ENCODE peak calls at places on chromosomes 16 and 17, in seven cellular contexts. Q is ovary, M is adrenal gland, Z is IMR-90, K is sigmoid colon, E is stomach, U is spleen. O is an unnamed sample.
A peak's percentile ranks its signal among the peaks of the same experiment; 100 is the strongest.

GRCh38 chr16:28139530-28139929 is 72.2 kb downstream of the XPO6 start:
- DNase-seq in M (no peak), E (no peak), Q (no peak), U (no peak), K (no peak), Z (no peak), O (no peak)

GRCh38 chr17:2982854-2983636 is 80.4 kb downstream of the OR1D5 start:
- DNase-seq in K (peak; percentile 95), E (no peak), Q (peak; percentile 88), U (peak; percentile 68), M (peak; percentile 92), Z (peak; percentile 89), O (peak; percentile 82)

GRCh38 chr16:56950881-56951771 is 10.6 kb upstream of the CETP start:
- DNase-seq in K (peak; percentile 75), Q (peak; percentile 55), U (peak; percentile 85), Z (peak; percentile 51), E (peak; percentile 70), M (peak; percentile 73), O (no peak)

GRCh38 chr16:48507346-48507745 is 102.6 kb downstream of the N4BP1 start:
- DNase-seq in E (no peak), K (no peak), Q (no peak), Z (no peak), M (no peak), U (no peak), O (no peak)

GRCh38 chr17:49565948-49566491 is 9.7 kb upstream of the NXPH3 start:
- DNase-seq in K (peak; percentile 98), M (peak; percentile 95), Z (no peak), U (peak; percentile 58), E (peak; percentile 87), Q (peak; percentile 78), O (peak; percentile 76)

GRCh38 chr17:66925811-66926500 is 38.6 kb upstream of the CACNG4 start:
- DNase-seq in K (no peak), E (no peak), U (peak; percentile 19), Z (no peak), Q (no peak), M (no peak), O (no peak)

GRCh38 chr17:39573447-39574298 is 34.0 kb downstream of the NEUROD2 start:
- DNase-seq in U (peak; percentile 86), E (peak; percentile 67), K (peak; percentile 87), Q (peak; percentile 69), M (peak; percentile 86), Z (peak; percentile 58), O (peak; percentile 78)

GRCh38 chr16:77409311-77409710 is 25.5 kb downstream of the ADAMTS18 start:
- DNase-seq in K (no peak), Q (no peak), M (no peak), E (no peak), Z (no peak), U (no peak), O (no peak)

GRCh38 chr17:76946772-76947135 is 78.5 kb downstream of the MGAT5B start:
- DNase-seq in Z (no peak), E (no peak), M (no peak), Q (no peak), U (no peak), K (no peak), O (no peak)

GRCh38 chr17:33024688-33025486 is 33.2 kb downstream of the SPACA3 start:
- DNase-seq in Z (no peak), Q (no peak), M (no peak), K (no peak), U (no peak), E (no peak), O (no peak)

GRCh38 chr17:63191610-63192009 is 225.6 kb downstream of the TANC2 start:
- DNase-seq in Q (no peak), U (peak; percentile 80), K (no peak), M (no peak), E (no peak), Z (no peak), O (no peak)

GRCh38 chr16:30567160-30567990 is 4.1 kb downstream of the ZNF688 start:
- DNase-seq in Q (no peak), E (no peak), U (no peak), M (no peak), K (no peak), Z (peak; percentile 27), O (no peak)

GRCh38 chr16:57041182-57042156 is 50.9 kb upstream of the CPNE2 start:
- DNase-seq in U (peak; percentile 90), Z (no peak), Q (no peak), M (no peak), E (peak; percentile 43), K (no peak), O (no peak)

GRCh38 chr17:28811594-28812135 is 30.9 kb downstream of the FAM222B start:
- DNase-seq in Q (no peak), E (no peak), M (no peak), K (peak; percentile 17), U (no peak), Z (peak; percentile 21), O (no peak)

GRCh38 chr16:8173111-8173644 is 417.1 kb downstream of the TMEM114 start:
- DNase-seq in U (peak; percentile 75), Q (peak; percentile 20), Z (peak; percentile 28), M (peak; percentile 84), K (no peak), E (peak; percentile 71), O (peak; percentile 53)

GRCh38 chr17:31318298-31319190 is 2.9 kb downstream of the EVI2A start:
- DNase-seq in Q (peak; percentile 65), M (peak; percentile 79), Z (peak; percentile 85), E (peak; percentile 35), U (peak; percentile 63), K (peak; percentile 76), O (peak; percentile 41)

GRCh38 chr17:19386974-19387920 is at the start of gene MFAP4:
- DNase-seq in M (peak; percentile 87), Q (peak; percentile 81), E (no peak), Z (peak; percentile 90), U (peak; percentile 64), K (peak; percentile 97), O (peak; percentile 82)

GRCh38 chr17:44045493-44045892 is 21.0 kb downstream of the LSM12 start:
- DNase-seq in M (no peak), K (no peak), Z (no peak), Q (no peak), E (no peak), U (no peak), O (no peak)

GRCh38 chr17:44043326-44043725 is 23.1 kb downstream of the LSM12 start:
- DNase-seq in U (no peak), E (no peak), M (no peak), K (peak; percentile 72), Z (peak; percentile 63), Q (no peak), O (no peak)

GRCh38 chr17:44049294-44050080 is 17.0 kb downstream of the LSM12 start:
- DNase-seq in K (no peak), U (no peak), Q (no peak), Z (no peak), E (no peak), M (no peak), O (no peak)

GRCh38 chr17:44039829-44040635 is 25.3 kb upstream of the TMEM101 start:
- DNase-seq in K (no peak), U (no peak), Q (no peak), M (no peak), Z (peak; percentile 49), E (no peak), O (no peak)

DNA sequence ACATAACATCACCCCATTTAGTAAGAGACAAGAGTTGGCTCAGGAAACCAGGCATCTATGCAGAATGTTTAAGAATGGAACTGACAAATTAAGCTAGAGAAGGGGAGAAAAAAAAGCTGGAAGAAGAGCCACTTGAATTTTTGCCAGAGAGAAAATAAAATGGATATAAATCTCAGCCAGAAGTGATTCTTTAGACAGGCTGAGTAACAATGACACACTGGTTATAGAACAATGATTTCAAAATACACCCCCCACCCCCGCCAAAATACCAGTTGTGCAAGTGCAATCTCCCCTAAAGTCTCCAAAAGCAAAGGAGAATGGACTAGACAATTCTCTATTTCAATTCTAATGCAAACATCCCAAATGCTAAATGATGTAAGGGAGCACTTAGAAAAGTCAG is 22.4 kb downstream of the LSM12 start:
- DNase-seq in U (no peak), M (no peak), Q (no peak), Z (peak; percentile 65), E (no peak), K (no peak), O (no peak)
- H3K4me3 ChIP-seq in U (no peak overlapping the region), M (no peak overlapping the region), Q (no peak overlapping the region), Z (no peak overlapping the region), E (no peak overlapping the region), K (no peak overlapping the region), O (no peak overlapping the region)

GRCh38 chr16:67246081-67246944 is 968 bp downstream of the FHOD1 start:
- DNase-seq in E (peak; percentile 95), M (peak; percentile 85), Z (peak; percentile 85), K (peak; percentile 89), U (peak; percentile 93), Q (peak; percentile 93), O (peak; percentile 93)

GRCh38 chr16:67245674-67246080 is 1.6 kb downstream of the FHOD1 start:
- DNase-seq in Z (no peak), Q (no peak), M (peak; percentile 92), E (no peak), U (no peak), K (no peak), O (no peak)

GRCh38 chr16:67248401-67249177 is at the start of gene SLC9A5:
- DNase-seq in Q (peak; percentile 69), K (peak; percentile 75), E (no peak), U (peak; percentile 89), M (no peak), Z (no peak), O (no peak)

GRCh38 chr16:67247698-67248400 is 568 bp upstream of the FHOD1 start:
- DNase-seq in K (no peak), E (no peak), Z (no peak), Q (no peak), U (no peak), M (no peak), O (no peak)

GRCh38 chr16:67246945-67247697 is at the start of gene FHOD1:
- DNase-seq in Z (peak; percentile 92), U (peak; percentile 99), M (peak; percentile 98), E (peak; percentile 99), Q (peak; percentile 100), K (peak; percentile 99), O (peak; percentile 98)
- TF ChIP-seq POLR2A in Z (peak; percentile 89), U (no peak), M (peak; percentile 98), E (peak; percentile 78), Q (peak; percentile 60), K (peak; percentile 62), O (peak; percentile 75)

DNA sequence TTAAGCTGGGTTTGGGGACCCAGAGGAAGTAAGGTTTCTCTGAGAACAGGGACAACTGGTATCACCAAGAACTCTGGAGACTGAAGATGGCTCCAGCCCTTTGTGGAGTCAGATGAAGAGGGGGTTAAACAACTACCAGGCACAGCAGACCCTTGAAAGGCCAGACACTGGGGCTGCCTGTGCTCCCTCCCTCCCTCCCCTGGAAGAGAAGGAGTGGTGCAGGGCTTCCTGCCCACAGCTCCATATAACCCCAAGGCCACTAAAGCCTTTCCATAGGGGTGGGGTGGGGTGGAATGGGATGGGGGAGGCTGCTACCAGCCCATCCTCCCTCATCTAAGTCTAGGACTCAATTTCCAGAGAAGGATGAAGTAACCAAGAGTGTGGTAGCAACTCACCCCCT is 66.7 kb downstream of the CCDC182 start:
- DNase-seq in M (peak; percentile 48), U (peak; percentile 29), K (no peak), E (no peak), Z (no peak), Q (no peak), O (no peak)
- TF ChIP-seq CTCF in M (no peak), U (no peak), K (no peak), E (no peak), Z (no peak), Q (no peak), O (no peak)

DNA sequence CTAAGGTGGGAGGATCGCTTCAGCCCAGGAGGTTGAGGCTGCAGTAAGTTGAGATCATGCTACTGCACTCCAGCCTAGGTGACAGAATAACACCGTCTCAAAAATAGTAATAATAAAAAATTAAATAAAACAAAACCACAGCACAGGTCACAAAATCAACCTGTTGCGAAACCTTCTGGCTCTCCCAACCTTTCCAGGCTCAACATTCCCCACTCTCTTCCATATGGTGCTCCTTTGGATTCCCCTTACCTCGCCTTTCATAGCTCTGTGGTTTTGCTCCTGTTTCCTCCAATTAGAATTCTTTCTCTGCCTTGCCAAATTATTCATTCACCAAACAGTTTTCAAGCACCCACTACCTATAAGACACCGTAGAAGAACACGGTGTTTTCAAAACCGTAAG is 4.7 kb downstream of the ZDHHC7 start:
- DNase-seq in E (no peak), K (no peak), M (no peak), U (no peak), Q (no peak), Z (peak; percentile 32), O (no peak)
- H3K4me3 ChIP-seq in E (no peak overlapping the region), K (no peak overlapping the region), M (no peak overlapping the region), U (no peak overlapping the region), Q (no peak overlapping the region), Z (no peak overlapping the region), O (no peak overlapping the region)